ENCODE peak calls at places on chromosome 7, in seven cellular contexts. H, U, F, O, R, N and E are unnamed samples.

GRCh38 chr7:148230341-148230740 is 360.2 kb upstream of the C7orf33 start:
- DNase-seq in H (no peak), U (no peak), F (no peak), O (no peak), R (no peak), N (no peak), E (no peak)

GRCh38 chr7:102119213-102119651 is 167.4 kb upstream of the SH2B2 start:
- DNase-seq in H (no peak), U (no peak), F (no peak), O (no peak), R (no peak), N (no peak), E (no peak)

GRCh38 chr7:6228865-6229264 is 43.6 kb downstream of the CYTH3 start:
- DNase-seq in H (no peak), U (no peak), F (no peak), O (no peak), R (no peak), N (no peak), E (no peak)

GRCh38 chr7:23863209-23863798 is 153.3 kb downstream of the STK31 start:
- DNase-seq in H (peak; percentile 72), U (no peak), F (peak; percentile 63), O (peak; percentile 6), R (no peak), N (peak; percentile 7), E (no peak)

GRCh38 chr7:2405201-2405600 is 1.8 kb downstream of the CHST12 start:
- DNase-seq in H (no peak), U (no peak), F (no peak), O (no peak), R (no peak), N (no peak), E (no peak)

GRCh38 chr7:69677054-69677847 is 79.0 kb downstream of the AUTS2 start:
- DNase-seq in H (peak; percentile 62), U (no peak), F (no peak), O (no peak), R (no peak), N (no peak), E (no peak)

GRCh38 chr7:132410385-132410784 is 165.9 kb downstream of the PLXNA4 start:
- DNase-seq in H (no peak), U (peak; percentile 80), F (no peak), O (no peak), R (no peak), N (no peak), E (no peak)

GRCh38 chr7:47965456-47965855 is 14.0 kb downstream of the HUS1 start:
- DNase-seq in H (no peak), U (no peak), F (no peak), O (no peak), R (no peak), N (no peak), E (no peak)

GRCh38 chr7:40008218-40008815 is 58.3 kb downstream of the CDK13 start:
- DNase-seq in H (no peak), U (no peak), F (peak; percentile 54), O (no peak), R (no peak), N (no peak), E (no peak)

GRCh38 chr7:121960678-121961461 is 87.9 kb downstream of the PTPRZ1 start:
- DNase-seq in H (no peak), U (no peak), F (peak; percentile 51), O (no peak), R (no peak), N (no peak), E (no peak)

GRCh38 chr7:108630002-108630401 is 60.3 kb downstream of the DNAJB9 start:
- DNase-seq in H (no peak), U (no peak), F (no peak), O (no peak), R (no peak), N (peak; percentile 12), E (peak; percentile 18)

GRCh38 chr7:127632276-127632910 is 14.5 kb upstream of the PAX4 start:
- DNase-seq in H (no peak), U (no peak), F (no peak), O (no peak), R (no peak), N (no peak), E (no peak)

GRCh38 chr7:64463636-64464375 is 99.1 kb downstream of the ZNF680 start:
- DNase-seq in H (no peak), U (peak; percentile 67), F (peak; percentile 2), O (no peak), R (peak; percentile 5), N (peak; percentile 70), E (peak; percentile 33)

GRCh38 chr7:106660862-106661720 is at the start of gene CCDC71L:
- DNase-seq in H (peak; percentile 98), U (peak; percentile 97), F (peak; percentile 86), O (peak; percentile 84), R (peak; percentile 89), N (peak; percentile 97), E (peak; percentile 96)

GRCh38 chr7:36278069-36278766 is 111.4 kb upstream of the ANLN start:
- DNase-seq in H (no peak), U (no peak), F (no peak), O (no peak), R (no peak), N (no peak), E (peak; percentile 14)

GRCh38 chr7:138980575-138981285 is 459 bp downstream of the KIAA1549 start:
- DNase-seq in H (peak; percentile 66), U (no peak), F (peak; percentile 17), O (no peak), R (no peak), N (no peak), E (no peak)

GRCh38 chr7:99535667-99536066 is 16.2 kb downstream of the FAM200A start:
- DNase-seq in H (no peak), U (no peak), F (no peak), O (no peak), R (no peak), N (no peak), E (no peak)

GRCh38 chr7:50793115-50793946 is 10.6 kb upstream of the GRB10 start:
- DNase-seq in H (peak; percentile 75), U (no peak), F (peak; percentile 61), O (peak; percentile 44), R (peak; percentile 35), N (peak; percentile 84), E (peak; percentile 77)

GRCh38 chr7:155218276-155219153 is 79.2 kb upstream of the INSIG1 start:
- DNase-seq in H (no peak), U (no peak), F (no peak), O (no peak), R (no peak), N (no peak), E (no peak)

GRCh38 chr7:137395425-137395824 is 51.9 kb upstream of the PTN start:
- DNase-seq in H (no peak), U (no peak), F (no peak), O (no peak), R (no peak), N (peak; percentile 5), E (no peak)

GRCh38 chr7:94909023-94909466 is 1.7 kb downstream of the PPP1R9A start:
- DNase-seq in H (no peak), U (no peak), F (no peak), O (peak; percentile 18), R (no peak), N (no peak), E (no peak)

GRCh38 chr7:1560620-1561031 is 4.6 kb upstream of the TMEM184A start:
- DNase-seq in H (no peak), U (no peak), F (no peak), O (no peak), R (no peak), N (no peak), E (no peak)

GRCh38 chr7:26457702-26458327 is 166.2 kb downstream of the SNX10 start:
- DNase-seq in H (no peak), U (no peak), F (no peak), O (no peak), R (no peak), N (no peak), E (no peak)

GRCh38 chr7:55129409-55130078 is 110.7 kb downstream of the EGFR start:
- DNase-seq in H (no peak), U (no peak), F (peak; percentile 90), O (no peak), R (no peak), N (no peak), E (peak; percentile 59)
- H3K4me1 ChIP-seq in H (peaks cover 17% of the 10 kb centered on the region), U (peaks cover 96% of the 10 kb centered on the region), F (peaks cover 90% of the 10 kb centered on the region), O (peaks cover 27% of the 10 kb centered on the region), R (no peaks in the 10 kb centered on the region), N (peaks cover 25% of the 10 kb centered on the region), E (peaks cover 13% of the 10 kb centered on the region)

DNA sequence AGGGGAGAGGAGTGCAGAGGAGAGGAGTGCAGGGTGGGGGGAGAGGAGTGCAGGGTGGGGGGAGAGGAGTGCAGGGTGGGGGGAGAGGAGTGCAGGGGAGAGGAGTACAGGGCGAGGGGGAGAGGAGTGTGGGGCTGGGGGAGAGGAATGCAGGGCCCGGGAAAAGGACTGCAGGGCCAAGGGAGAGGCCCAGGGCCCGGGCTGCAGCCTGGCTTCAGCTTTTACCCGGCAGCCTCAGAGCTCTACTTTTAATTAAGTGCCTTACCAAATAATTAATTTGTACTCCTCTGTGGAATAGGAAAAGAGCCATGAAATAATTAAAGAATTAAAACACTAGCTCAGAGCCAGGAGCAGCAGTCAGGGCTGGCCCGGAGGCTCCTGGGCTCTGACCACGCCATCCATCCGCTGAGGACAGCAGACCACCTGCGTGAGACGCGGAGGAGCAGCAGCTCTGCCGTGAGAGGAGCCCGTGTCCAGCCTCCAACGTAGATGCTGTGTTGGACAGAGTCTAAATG is 589.6 kb downstream of the PTPRN2 start:
- DNase-seq in H (no peak), U (no peak), F (no peak), O (no peak), R (no peak), N (no peak), E (no peak)
- H3K4me1 ChIP-seq in H (no peaks in the 10 kb centered on the region), U (no peaks in the 10 kb centered on the region), F (peaks cover 9% of the 10 kb centered on the region), O (peaks cover 2% of the 10 kb centered on the region), R (no peaks in the 10 kb centered on the region), N (no peaks in the 10 kb centered on the region), E (no peaks in the 10 kb centered on the region)

DNA sequence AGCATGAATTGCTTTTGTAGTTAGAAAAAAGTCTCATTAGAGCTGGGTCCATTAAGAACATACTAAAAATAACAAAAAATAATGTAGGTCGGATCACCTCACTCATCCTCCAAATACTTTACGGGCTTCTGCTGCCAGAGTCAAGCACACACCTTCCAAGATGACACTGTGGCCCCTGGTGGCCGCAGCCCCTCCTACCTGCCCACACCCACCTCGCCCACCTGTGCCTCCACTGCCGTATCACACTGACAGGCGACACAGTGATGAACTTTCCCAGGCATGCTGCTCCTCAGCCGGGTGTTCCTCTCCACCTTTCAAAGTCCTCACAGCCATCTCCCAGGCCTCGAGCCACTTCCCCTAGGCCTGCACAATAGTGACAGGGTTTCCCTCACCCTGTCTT is 60.9 kb downstream of the STK17A start:
- DNase-seq in H (no peak), U (no peak), F (no peak), O (no peak), R (no peak), N (no peak), E (no peak)
- H3K4me1 ChIP-seq in H (peaks cover 27% of the 10 kb centered on the region), U (peaks cover 54% of the 10 kb centered on the region), F (peaks cover 47% of the 10 kb centered on the region), O (peaks cover 34% of the 10 kb centered on the region), R (peaks cover 97% of the 10 kb centered on the region), N (peaks cover 52% of the 10 kb centered on the region), E (peaks cover 5% of the 10 kb centered on the region)

DNA sequence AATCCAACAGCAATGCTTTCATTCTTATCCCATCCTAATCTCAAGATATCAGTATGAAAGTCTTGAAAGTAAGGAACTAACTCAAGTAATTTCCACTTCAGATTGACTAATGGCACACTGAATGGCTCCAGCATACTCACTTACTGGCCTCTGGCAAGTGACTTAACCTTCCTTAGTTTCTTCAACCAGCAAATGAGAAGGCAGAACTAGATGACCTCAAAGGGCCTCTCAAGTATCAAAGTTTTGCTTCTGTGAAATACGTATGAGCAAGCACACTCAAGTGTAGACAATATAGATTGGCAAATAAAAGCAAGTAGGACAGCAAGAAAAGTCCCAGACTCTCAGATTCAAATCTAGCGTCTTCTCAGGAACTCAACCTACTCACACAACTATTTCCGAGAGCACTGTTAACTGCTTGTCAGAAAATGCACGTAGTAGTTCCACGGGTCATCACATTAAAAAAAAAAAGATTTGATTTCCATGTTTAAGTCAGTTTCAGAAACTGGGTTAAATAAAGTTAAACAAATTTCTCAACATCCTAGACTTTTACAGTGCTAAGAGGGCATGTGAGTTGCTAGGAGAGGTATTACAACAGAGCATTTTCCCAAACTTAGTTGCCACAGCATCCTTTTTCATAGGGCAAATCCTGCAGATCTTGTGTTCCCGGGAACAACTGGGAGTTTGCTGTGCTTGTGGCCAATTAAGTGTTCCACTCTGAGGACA is 276.9 kb upstream of the KLF14 start:
- DNase-seq in H (no peak), U (no peak), F (no peak), O (no peak), R (peak; percentile 4), N (no peak), E (no peak)
- H3K4me1 ChIP-seq in H (peaks cover 22% of the 10 kb centered on the region), U (peaks cover 89% of the 10 kb centered on the region), F (peaks cover 60% of the 10 kb centered on the region), O (peaks cover 2% of the 10 kb centered on the region), R (peaks cover 84% of the 10 kb centered on the region), N (peaks cover 46% of the 10 kb centered on the region), E (peaks cover 20% of the 10 kb centered on the region)